ENCODE peak calls at places on chromosomes 12 and 14, in six cellular contexts. F is AG04450, B is heart left ventricle, I is fibroblast of the aortic adventitia, S is thoracic aorta, L is progenitor cell of endocrine pancreas. Q is an unnamed sample.
A peak's percentile ranks its signal among the peaks of the same experiment; 100 is the strongest.

GRCh38 chr14:105485720-105486332 is 860 bp upstream of the CRIP1 start:
- DNase-seq in F (no peak), B (no peak), S (no peak), L (no peak), I (no peak), Q (no peak)

GRCh38 chr12:62924084-62924483 is 10.9 kb downstream of the PPM1H start:
- DNase-seq in I (no peak), S (no peak), B (no peak), F (no peak), L (no peak), Q (no peak)

GRCh38 chr12:47219243-47219642 is 139.5 kb upstream of the AMIGO2 start:
- DNase-seq in B (no peak), F (no peak), I (peak; percentile 61), L (no peak), S (no peak), Q (no peak)

GRCh38 chr12:49565119-49565955 is 2.6 kb downstream of the MCRS1 start:
- DNase-seq in S (no peak), L (no peak), F (no peak), B (peak; percentile 78), I (no peak), Q (no peak)

GRCh38 chr12:92485356-92486348 is 217.1 kb upstream of the PLEKHG7 start:
- DNase-seq in L (no peak), S (no peak), F (no peak), B (no peak), I (peak; percentile 30), Q (no peak)

GRCh38 chr12:81468206-81468605 is 290.9 kb downstream of the PPFIA2 start:
- DNase-seq in B (no peak), S (no peak), I (peak; percentile 44), L (no peak), F (no peak), Q (no peak)

GRCh38 chr14:101404426-101405170 is 156.7 kb upstream of the DIO3 start:
- DNase-seq in S (no peak), F (no peak), L (no peak), B (no peak), I (no peak), Q (no peak)

GRCh38 chr14:66405158-66405557 is 81.0 kb upstream of the CCDC196 start:
- DNase-seq in S (no peak), F (no peak), L (peak; percentile 11), I (peak; percentile 32), B (no peak), Q (no peak)

GRCh38 chr12:70468741-70469140 is 102.7 kb downstream of the KCNMB4 start:
- DNase-seq in B (no peak), L (no peak), I (no peak), F (no peak), S (no peak), Q (no peak)

GRCh38 chr12:47753021-47754001 is 5.4 kb downstream of the RAPGEF3 start:
- DNase-seq in L (no peak), F (no peak), S (peak; percentile 73), B (peak; percentile 95), I (no peak), Q (no peak)

GRCh38 chr12:123062682-123063426 is 82.4 kb downstream of the ARL6IP4 start:
- DNase-seq in S (peak; percentile 42), F (no peak), B (peak; percentile 73), I (peak; percentile 63), L (no peak), Q (no peak)

GRCh38 chr14:74038015-74038859 is 19.1 kb downstream of the BBOF1 start:
- DNase-seq in S (no peak), F (no peak), L (no peak), I (peak; percentile 72), B (no peak), Q (no peak)

GRCh38 chr12:113874999-113875561 is 91.0 kb downstream of the RBM19 start:
- DNase-seq in I (peak; percentile 26), B (no peak), F (peak; percentile 45), L (no peak), S (no peak), Q (no peak)

GRCh38 chr12:1918081-1918874 is at the start of gene CACNA2D4:
- DNase-seq in L (no peak), B (no peak), I (no peak), F (no peak), S (no peak), Q (no peak)

GRCh38 chr14:99902925-99903324 is 109.7 kb downstream of the EML1 start:
- DNase-seq in I (no peak), B (no peak), L (no peak), F (no peak), S (no peak), Q (no peak)

GRCh38 chr14:100416921-100417451 is 93.8 kb downstream of the SLC25A47 start:
- DNase-seq in S (no peak), F (peak; percentile 23), B (no peak), I (peak; percentile 55), L (no peak), Q (no peak)

GRCh38 chr14:22178330-22178981 is 410.6 kb downstream of the DAD1 start:
- DNase-seq in B (no peak), L (no peak), F (no peak), I (peak; percentile 9), S (no peak), Q (no peak)

GRCh38 chr12:52673216-52673615 is 7.0 kb downstream of the KRT1 start:
- DNase-seq in F (no peak), I (no peak), S (no peak), B (no peak), L (no peak), Q (no peak)

GRCh38 chr12:30692470-30692869 is 3.2 kb downstream of the IPO8 start:
- DNase-seq in B (no peak), I (peak; percentile 49), S (no peak), L (no peak), F (no peak), Q (no peak)

GRCh38 chr12:100593490-100593889 is 20.0 kb downstream of the GAS2L3 start:
- DNase-seq in I (peak; percentile 48), S (no peak), L (no peak), F (no peak), B (no peak), Q (no peak)

GRCh38 chr12:26830783-26831601 is 2.0 kb downstream of the ITPR2 start:
- DNase-seq in I (no peak), F (no peak), L (no peak), B (no peak), S (no peak), Q (no peak)

GRCh38 chr14:38016497-38016896 is 191.2 kb upstream of the SSTR1 start:
- DNase-seq in I (no peak), F (no peak), L (no peak), S (no peak), B (no peak), Q (no peak)

GRCh38 chr14:96117101-96117897 is 78.1 kb downstream of the C14orf132 start:
- DNase-seq in B (no peak), L (no peak), I (no peak), S (no peak), F (no peak), Q (no peak)

GRCh38 chr14:73457935-73458218 is 469 bp downstream of the NUMB start:
- DNase-seq in S (no peak), I (no peak), L (no peak), F (no peak), B (peak; percentile 47), Q (no peak)

GRCh38 chr14:73467800-73468199 is 9.5 kb upstream of the NUMB start:
- DNase-seq in S (no peak), B (no peak), L (no peak), F (no peak), I (no peak), Q (no peak)

DNA sequence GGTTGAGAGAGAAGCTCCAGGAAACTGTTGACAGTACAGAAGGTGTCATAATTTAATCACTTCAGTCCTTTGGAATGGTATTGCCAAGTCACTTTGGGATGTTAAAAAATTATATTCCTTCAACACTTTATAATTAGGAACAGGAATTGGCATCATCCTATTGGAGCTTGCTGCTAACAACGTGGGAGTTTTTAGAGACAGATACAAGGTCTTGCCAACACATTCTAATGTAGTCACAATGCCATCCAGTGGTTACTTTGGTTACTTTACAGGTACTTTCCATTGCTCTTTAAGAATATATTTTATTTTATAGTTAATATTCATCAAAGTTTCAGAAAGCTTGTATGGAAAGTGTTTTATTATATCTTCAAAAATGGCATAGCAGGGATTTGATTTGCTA is 310.1 kb downstream of the SYT1 start:
- DNase-seq in L (no peak), F (no peak), B (no peak), S (no peak), I (peak; percentile 88), Q (no peak)
- TF ChIP-seq CTCF in L (peak; percentile 52), F (peak; percentile 46), B (peak; percentile 10), S (no peak), I (peak; percentile 52), Q (peak; percentile 53)

GRCh38 chr14:75310295-75311059 is 31.8 kb downstream of the FOS start:
- DNase-seq in I (peak; percentile 90), L (no peak), S (peak; percentile 63), F (peak; percentile 63), B (peak; percentile 92), Q (peak; percentile 78)

GRCh38 chr14:75307700-75308379 is 29.2 kb downstream of the FOS start:
- DNase-seq in F (no peak), B (peak; percentile 84), L (peak; percentile 82), S (no peak), I (peak; percentile 87), Q (peak; percentile 89)

GRCh38 chr14:75301666-75302325 is 23.2 kb downstream of the FOS start:
- DNase-seq in B (no peak), L (no peak), I (no peak), S (no peak), F (no peak), Q (no peak)

GRCh38 chr14:75303415-75303814 is 24.8 kb downstream of the FOS start:
- DNase-seq in L (no peak), F (no peak), S (no peak), I (peak; percentile 83), B (peak; percentile 67), Q (no peak)

GRCh38 chr14:75306917-75307699 is 28.5 kb downstream of the FOS start:
- DNase-seq in S (no peak), L (no peak), B (no peak), F (no peak), I (no peak), Q (no peak)
- TF ChIP-seq CTCF in S (no peak), L (peak; percentile 35), B (no peak), F (peak; percentile 49), I (peak; percentile 15), Q (peak; percentile 68)

DNA sequence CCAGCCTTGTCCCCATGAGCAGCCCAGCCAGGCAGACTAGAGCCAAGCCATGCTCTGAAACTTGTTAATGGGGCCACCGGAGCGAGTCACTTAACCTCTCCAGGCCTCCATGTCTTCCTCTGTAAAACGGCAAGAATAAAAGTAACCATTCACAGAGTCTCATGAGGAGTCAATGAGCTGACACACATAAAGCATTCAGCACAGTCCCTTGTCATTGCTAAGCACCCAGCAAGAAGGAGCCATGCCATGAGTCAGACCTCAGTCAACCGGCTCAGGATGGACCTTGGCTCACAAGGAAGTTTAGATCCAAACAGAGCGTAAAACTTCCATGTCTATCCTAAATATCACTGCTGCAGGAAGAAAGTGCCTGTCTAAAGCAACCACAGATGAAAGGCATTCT is 10.6 kb downstream of the FICD start:
- DNase-seq in I (no peak), S (no peak), F (no peak), L (no peak), B (no peak), Q (no peak)
- TF ChIP-seq CTCF in I (no peak), S (no peak), F (no peak), L (no peak), B (no peak), Q (no peak)

DNA sequence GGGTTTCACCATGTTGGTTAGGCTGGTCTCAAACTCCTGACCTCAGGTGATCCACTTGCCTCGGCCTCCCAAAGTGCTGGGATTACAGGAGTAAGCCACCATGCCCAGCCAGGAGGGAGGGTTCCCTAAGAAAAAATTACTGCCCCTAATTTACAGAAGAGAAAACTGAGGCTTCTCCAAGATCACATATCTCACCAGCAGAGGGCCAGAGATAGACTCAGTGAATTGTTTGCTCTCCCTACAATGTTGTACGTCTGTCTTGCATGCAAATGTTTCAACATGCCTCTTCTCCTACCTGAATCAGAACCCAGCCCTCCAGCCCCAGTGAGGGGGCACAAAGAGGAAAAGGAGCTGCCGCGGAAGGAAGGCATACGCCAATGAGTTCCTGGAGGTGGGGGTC is 48.3 kb upstream of the TMEM263 start:
- DNase-seq in I (no peak), S (no peak), F (no peak), L (no peak), B (no peak), Q (no peak)
- TF ChIP-seq CTCF in I (no peak), S (no peak), F (no peak), L (no peak), B (no peak), Q (peak; percentile 41)

Q was measured in type B pancreatic cell.